ENCODE peak calls at places on chromosomes 16 and 17, in nine cellular contexts. T is cardiac fibroblast; F is uterus; O is stimulated activated CD8-positive, alpha-beta memory T cell treated with anti-CD3 and anti-CD28 coated beads, Interleukin-4, amount 100 ng/mL, for 48 hours; W is mesothelial cell of epicardium; V is naive B cell; R is left ventricle myocardium superior; C is adipocyte; Z is HFFc6. D is an unnamed sample.

GRCh38 chr16:83799336-83799735 is 8.4 kb upstream of the HSBP1 start:
- DNase-seq in T (no peak), V (no peak), W (no peak), O (no peak), F (no peak), Z (no peak), C (no peak), R (no peak), D (no peak)

GRCh38 chr16:29663020-29663828 is at the start of gene SPN:
- DNase-seq in R (no peak), O (peak; percentile 73), Z (no peak), W (no peak), V (peak; percentile 12), T (no peak), C (no peak), F (no peak), D (no peak)

GRCh38 chr17:17784599-17785264 is 52.1 kb downstream of the SREBF1 start:
- DNase-seq in V (no peak), W (no peak), F (no peak), Z (no peak), C (peak; percentile 21), O (no peak), R (no peak), T (no peak), D (no peak)

GRCh38 chr17:38705803-38706624 is 941 bp downstream of the MLLT6 start:
- DNase-seq in O (peak; percentile 61), C (peak; percentile 56), Z (no peak), F (peak; percentile 66), R (peak; percentile 83), W (no peak), T (peak; percentile 56), V (no peak), D (peak; percentile 78)

GRCh38 chr17:82065193-82065637 is 389 bp downstream of the DUS1L start:
- DNase-seq in C (peak; percentile 69), T (no peak), W (no peak), F (no peak), V (no peak), R (peak; percentile 57), O (peak; percentile 47), Z (no peak), D (no peak)

GRCh38 chr16:8855051-8855786 is 13.6 kb downstream of the CARHSP1 start:
- DNase-seq in F (no peak), R (no peak), V (no peak), O (no peak), W (no peak), T (no peak), C (no peak), Z (no peak), D (peak; percentile 49)

GRCh38 chr16:56480776-56481467 is 29.6 kb downstream of the OGFOD1 start:
- DNase-seq in T (no peak), V (no peak), Z (no peak), W (no peak), F (no peak), O (no peak), R (no peak), C (no peak), D (no peak)

GRCh38 chr16:48612621-48613020 is 2.6 kb upstream of the N4BP1 start:
- DNase-seq in F (no peak), T (no peak), C (no peak), V (no peak), W (no peak), O (no peak), Z (no peak), R (no peak), D (no peak)

GRCh38 chr17:35568561-35568960 is 7.9 kb upstream of the SLFN14 start:
- DNase-seq in W (no peak), R (no peak), F (no peak), T (peak; percentile 51), Z (peak; percentile 41), C (peak; percentile 55), O (peak; percentile 60), V (no peak), D (no peak)

GRCh38 chr16:11350531-11351335 is 5.5 kb downstream of the RMI2 start:
- DNase-seq in O (no peak), Z (peak; percentile 80), R (no peak), W (no peak), F (no peak), V (no peak), T (peak; percentile 76), C (peak; percentile 91), D (no peak)

GRCh38 chr16:83915081-83915480 is 16.2 kb downstream of the MLYCD start:
- DNase-seq in V (no peak), R (no peak), O (no peak), W (no peak), C (no peak), Z (no peak), T (no peak), F (no peak), D (no peak)

GRCh38 chr16:88331989-88332920 is 50.5 kb upstream of the ZNF469 start:
- DNase-seq in W (no peak), T (peak; percentile 99), V (no peak), Z (peak; percentile 100), F (peak; percentile 65), R (peak; percentile 34), C (peak; percentile 99), O (no peak), D (peak; percentile 72)

GRCh38 chr17:1473841-1474240 is 17.8 kb upstream of the CRK start:
- DNase-seq in T (no peak), V (peak; percentile 70), F (no peak), W (no peak), C (no peak), O (no peak), R (no peak), Z (no peak), D (no peak)

GRCh38 chr16:30472328-30472942 is at the start of gene ITGAL:
- DNase-seq in Z (no peak), F (no peak), W (no peak), O (peak; percentile 87), C (no peak), V (peak; percentile 67), T (no peak), R (peak; percentile 46), D (no peak)

GRCh38 chr17:75405365-75406221 is at the start of gene GRB2:
- DNase-seq in R (peak; percentile 100), W (peak; percentile 100), F (peak; percentile 98), Z (peak; percentile 95), T (peak; percentile 97), V (peak; percentile 100), O (peak; percentile 100), C (peak; percentile 99), D (peak; percentile 99)

GRCh38 chr17:42097691-42098661 is at the start of gene ZNF385C:
- DNase-seq in Z (no peak), T (no peak), C (peak; percentile 12), W (no peak), V (peak; percentile 22), R (no peak), O (peak; percentile 60), F (no peak), D (no peak)

GRCh38 chr16:46711106-46711769 is 21.8 kb downstream of the ORC6 start:
- DNase-seq in C (no peak), W (no peak), O (no peak), T (no peak), R (peak; percentile 85), V (no peak), F (no peak), Z (no peak), D (no peak)

GRCh38 chr17:78338860-78339259 is 21.0 kb downstream of the SOCS3 start:
- DNase-seq in Z (no peak), C (no peak), V (peak; percentile 52), F (no peak), R (no peak), O (no peak), W (no peak), T (no peak), D (no peak)

GRCh38 chr16:2278272-2278608 is 10.3 kb upstream of the RNPS1 start:
- DNase-seq in O (no peak), V (no peak), W (no peak), C (no peak), Z (no peak), F (no peak), T (no peak), R (no peak), D (no peak)

GRCh38 chr16:27644165-27644564 is 94.2 kb downstream of the KATNIP start:
- DNase-seq in O (no peak), W (no peak), Z (no peak), C (no peak), R (no peak), T (no peak), V (no peak), F (no peak), D (no peak)

GRCh38 chr17:70454908-70455307 is 285.6 kb downstream of the KCNJ2 start:
- DNase-seq in F (no peak), C (no peak), W (no peak), T (no peak), V (no peak), O (no peak), R (no peak), Z (no peak), D (no peak)

GRCh38 chr17:45335721-45336120 is 18.9 kb upstream of the MAP3K14 start:
- DNase-seq in R (no peak), Z (no peak), W (no peak), V (no peak), C (no peak), T (no peak), O (no peak), F (peak; percentile 1), D (peak; percentile 12)

GRCh38 chr17:55463600-55463999 is 42.0 kb upstream of the MMD start:
- DNase-seq in T (no peak), F (no peak), C (no peak), R (no peak), O (no peak), V (peak; percentile 17), W (no peak), Z (no peak), D (no peak)

GRCh38 chr17:59506907-59507726 is 58.3 kb upstream of the DHX40 start:
- DNase-seq in W (no peak), Z (no peak), R (no peak), V (no peak), T (peak; percentile 15), F (no peak), C (no peak), O (no peak), D (no peak)

GRCh38 chr16:264440-264951 is 11.2 kb downstream of the RGS11 start:
- DNase-seq in W (no peak), R (no peak), T (no peak), C (no peak), O (no peak), F (no peak), V (no peak), Z (no peak), D (no peak)

GRCh38 chr17:32161506-32162365 is 19.4 kb downstream of the RHOT1 start:
- DNase-seq in F (no peak), C (peak; percentile 29), T (peak; percentile 69), W (no peak), R (no peak), Z (peak; percentile 90), V (no peak), O (no peak), D (no peak)

GRCh38 chr17:27741361-27741861 is 58.9 kb downstream of the NOS2 start:
- DNase-seq in V (no peak), F (no peak), R (no peak), Z (peak; percentile 8), O (no peak), C (no peak), T (no peak), W (no peak), D (no peak)

GRCh38 chr17:9522074-9522473 is 53.5 kb downstream of the STX8 start:
- DNase-seq in Z (peak; percentile 53), F (peak; percentile 16), V (no peak), T (peak; percentile 73), W (no peak), O (no peak), R (no peak), C (peak; percentile 83), D (no peak)

GRCh38 chr16:50298075-50298460 is 31.7 kb downstream of the ADCY7 start:
- DNase-seq in F (peak; percentile 1), Z (no peak), V (no peak), R (peak; percentile 10), O (no peak), W (no peak), T (no peak), C (no peak), D (peak; percentile 45)